ENCODE peak calls at places on chromosome X, in seven cellular contexts. V, B, E, U, X, Z and C are unnamed samples.

GRCh38 chrX:130896816-130897508 is 6.0 kb downstream of the ENOX2 start:
- DNase-seq in X (no peak), U (no peak), E (no peak), B (no peak), V (no peak), Z (no peak), C (no peak)

GRCh38 chrX:729583-730409 is 99.2 kb downstream of the SHOX start:
- DNase-seq in V (no peak), Z (no peak), X (no peak), U (no peak), B (no peak), E (no peak), C (no peak)

GRCh38 chrX:72002886-72003285 is 92.2 kb downstream of the NHSL2 start:
- DNase-seq in U (peak), Z (no peak), E (no peak), X (no peak), B (no peak), V (no peak), C (no peak)

GRCh38 chrX:40922307-40922706 is 162.9 kb upstream of the USP9X start:
- DNase-seq in B (peak), X (no peak), V (peak), E (no peak), U (no peak), Z (no peak), C (no peak)

GRCh38 chrX:20067709-20068315 is 48.9 kb downstream of the MAP7D2 start:
- DNase-seq in V (peak), U (peak), X (peak), Z (no peak), E (peak), B (peak), C (no peak)

GRCh38 chrX:69538321-69538876 is 34.3 kb downstream of the NALF2 start:
- DNase-seq in V (no peak), X (peak), E (peak), Z (peak), B (peak), U (no peak), C (no peak)

GRCh38 chrX:3549442-3549875 is 164.0 kb downstream of the PRKX start:
- DNase-seq in B (no peak), U (no peak), X (peak), V (no peak), Z (no peak), E (no peak), C (no peak)

GRCh38 chrX:9955506-9955905 is 11.7 kb upstream of the CLDN34 start:
- DNase-seq in U (no peak), X (no peak), V (no peak), B (no peak), E (no peak), Z (no peak), C (no peak)

GRCh38 chrX:29528281-29528680 is 687.1 kb upstream of the MAGEB2 start:
- DNase-seq in X (no peak), Z (no peak), U (no peak), B (no peak), V (no peak), E (no peak), C (no peak)

GRCh38 chrX:105618393-105619101 is 203.8 kb upstream of the NRK start:
- DNase-seq in X (no peak), E (no peak), B (no peak), V (peak), Z (no peak), U (no peak), C (no peak)

GRCh38 chrX:12315526-12315925 is 177.3 kb downstream of the FRMPD4 start:
- DNase-seq in V (no peak), E (no peak), Z (no peak), X (no peak), B (no peak), U (no peak), C (no peak)

DNA sequence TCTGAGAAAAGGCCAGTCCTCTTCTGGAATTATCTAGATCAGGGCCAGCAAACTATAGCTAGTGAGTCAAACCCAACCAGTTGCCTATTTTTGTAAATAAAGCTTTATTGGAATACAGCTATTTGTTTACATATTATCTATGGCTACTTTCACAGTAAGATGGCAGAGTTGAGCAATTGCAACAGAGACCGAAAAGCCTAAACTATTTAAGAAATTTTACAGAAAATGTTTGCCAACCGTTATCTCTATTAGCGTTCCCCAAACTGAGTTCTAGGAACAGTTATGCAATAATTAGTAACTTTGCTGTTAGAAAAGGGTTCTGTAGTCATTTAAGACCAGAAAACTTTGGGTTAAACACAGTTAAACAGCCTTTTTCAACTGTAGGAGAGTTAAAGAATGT is 10.5 kb downstream of the TEX13B start:
- DNase-seq in Z (no peak), U (no peak), B (no peak), V (no peak), E (no peak), X (no peak), C (no peak)
- TF ChIP-seq CTCF in Z (no peak), U (no peak), B (no peak), V (no peak), E (no peak), X (no peak), C (no peak)

DNA sequence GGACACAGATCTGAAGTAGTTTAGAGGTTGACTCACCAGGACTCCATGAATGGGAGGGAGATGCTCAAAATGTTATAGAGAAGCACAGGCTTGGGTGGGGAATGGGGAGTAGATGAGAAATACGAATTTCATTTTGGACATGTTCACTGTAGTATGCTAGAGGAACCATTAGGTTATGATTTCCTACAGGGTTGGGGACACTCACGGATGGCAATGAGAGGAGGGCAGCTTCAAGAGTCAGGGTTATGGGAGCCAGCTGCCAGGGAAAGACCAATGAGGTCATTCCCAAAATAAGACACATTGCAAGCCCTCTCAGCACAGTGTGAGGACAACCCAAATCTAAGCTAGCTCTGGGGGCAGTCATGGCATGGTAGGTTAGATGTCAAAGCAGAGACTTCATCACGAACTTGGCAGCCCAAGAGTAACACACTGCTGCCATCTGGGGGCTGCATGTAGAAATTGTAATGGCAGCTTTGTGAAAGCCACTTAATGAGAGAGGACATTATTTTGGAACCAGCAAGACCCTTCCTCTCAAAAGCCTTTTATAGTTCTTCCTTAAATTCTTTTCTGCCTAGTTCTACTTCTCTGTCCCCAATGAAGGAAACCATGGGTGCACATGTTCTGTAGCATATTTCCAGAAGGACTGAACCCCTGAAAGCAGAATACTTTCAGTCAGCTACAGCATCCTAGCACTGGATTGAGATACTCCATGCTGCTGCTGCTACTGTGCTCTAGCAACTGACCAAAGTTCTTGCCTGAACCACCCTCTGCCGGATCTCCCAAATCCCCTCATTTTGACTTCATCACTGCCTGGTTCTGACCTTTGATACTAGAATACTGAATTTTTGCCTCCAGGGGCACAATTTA is 16.2 kb upstream of the ZCCHC12 start:
- DNase-seq in U (no peak), V (no peak), B (peak), Z (peak), X (peak), E (no peak), C (no peak)
- TF ChIP-seq CTCF in U (peak), V (peak), B (peak), Z (peak), X (peak), E (peak), C (peak)

DNA sequence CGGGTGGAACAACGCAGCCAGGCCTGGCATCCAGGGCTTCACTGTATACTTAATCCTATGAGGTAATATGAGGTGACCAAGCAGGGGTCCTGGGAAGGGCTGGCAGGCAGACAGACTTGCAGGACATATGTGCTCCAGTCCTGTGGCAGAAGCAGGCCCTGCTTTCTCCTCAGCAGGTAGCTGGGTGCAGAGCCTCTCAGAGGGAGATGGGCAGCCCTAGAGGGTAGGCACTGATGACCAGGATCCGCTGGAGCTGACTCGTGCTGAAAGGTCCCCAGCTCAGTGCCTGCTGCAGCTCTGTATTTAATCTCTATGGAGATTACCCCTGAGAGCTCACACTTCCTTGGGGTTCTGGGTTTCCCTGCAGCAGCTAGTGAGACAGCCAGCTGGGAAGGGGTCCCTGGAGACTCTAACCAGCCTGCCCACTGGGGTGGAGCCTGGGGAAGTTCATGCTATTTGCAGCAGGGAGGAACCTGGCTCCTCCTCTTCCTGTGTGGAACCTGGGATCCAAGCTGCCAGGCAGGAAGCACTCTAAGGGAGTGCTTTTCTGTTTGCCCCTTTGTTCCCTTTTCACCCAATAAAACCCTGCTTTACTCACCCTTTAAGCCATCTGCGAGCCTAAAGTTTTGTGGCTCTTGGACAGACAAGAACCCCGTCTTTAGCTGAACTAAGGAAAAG is 339.2 kb downstream of the DCAF12L2 start:
- DNase-seq in Z (no peak), E (no peak), B (no peak), V (no peak), U (no peak), X (no peak), C (no peak)
- TF ChIP-seq CTCF in Z (no peak), E (no peak), B (no peak), V (no peak), U (no peak), X (no peak), C (no peak)

GRCh38 chrX:16825306-16826035 is 39.2 kb downstream of the TXLNG start:
- DNase-seq in V (no peak), U (no peak), X (no peak), E (no peak), Z (no peak), B (no peak), C (no peak)

GRCh38 chrX:16822723-16823122 is 36.5 kb downstream of the TXLNG start:
- DNase-seq in X (no peak), U (no peak), B (no peak), Z (no peak), V (no peak), E (no peak), C (no peak)

GRCh38 chrX:16827225-16827624 is 41.0 kb downstream of the TXLNG start:
- DNase-seq in X (no peak), V (no peak), Z (no peak), E (no peak), U (no peak), B (no peak), C (no peak)

GRCh38 chrX:16828126-16828908 is 41.8 kb downstream of the RBBP7 start:
- DNase-seq in V (peak), Z (no peak), E (no peak), X (no peak), B (no peak), U (no peak), C (no peak)

GRCh38 chrX:16826207-16826606 is 39.9 kb downstream of the TXLNG start:
- DNase-seq in U (no peak), Z (no peak), E (no peak), B (no peak), X (no peak), V (no peak), C (no peak)
- TF ChIP-seq CTCF in U (peak), Z (peak), E (no peak), B (peak), X (peak), V (peak), C (peak)

DNA sequence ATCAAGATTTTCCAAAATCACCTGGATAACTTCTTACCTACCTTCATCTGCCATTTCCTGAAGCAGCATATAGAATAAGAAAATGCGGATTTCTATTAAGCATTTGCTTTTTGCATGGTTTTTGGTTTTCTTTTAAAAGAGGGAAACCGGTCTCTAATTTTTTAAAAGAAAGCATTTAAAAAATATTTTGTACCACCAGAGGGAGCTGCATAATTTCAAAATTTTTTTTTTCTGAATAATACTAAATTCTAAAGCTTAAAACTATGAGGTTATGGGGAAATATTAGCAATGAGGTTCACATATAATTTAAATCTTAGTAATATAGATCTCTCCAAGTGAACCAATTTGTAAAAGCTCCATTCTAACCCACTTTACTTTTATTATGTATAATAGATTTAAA is 137.7 kb upstream of the TENT5D start:
- DNase-seq in U (no peak), X (no peak), E (no peak), B (no peak), V (no peak), Z (no peak), C (no peak)
- TF ChIP-seq CTCF in U (no peak), X (no peak), E (no peak), B (peak), V (peak), Z (no peak), C (peak)

GRCh38 chrX:107736781-107737531 is 38.6 kb downstream of the TSC22D3 start:
- DNase-seq in U (no peak), B (peak), V (no peak), X (no peak), Z (peak), E (no peak), C (no peak)

GRCh38 chrX:107730991-107731766 is 44.4 kb downstream of the TSC22D3 start:
- DNase-seq in E (no peak), X (no peak), V (no peak), U (no peak), B (no peak), Z (peak), C (no peak)

GRCh38 chrX:107731831-107732502 is 43.6 kb downstream of the TSC22D3 start:
- DNase-seq in Z (peak), B (peak), U (peak), E (peak), X (peak), V (peak), C (no peak)

GRCh38 chrX:107734646-107735045 is 40.9 kb downstream of the TSC22D3 start:
- DNase-seq in X (no peak), U (no peak), V (no peak), Z (no peak), E (no peak), B (no peak), C (no peak)

DNA sequence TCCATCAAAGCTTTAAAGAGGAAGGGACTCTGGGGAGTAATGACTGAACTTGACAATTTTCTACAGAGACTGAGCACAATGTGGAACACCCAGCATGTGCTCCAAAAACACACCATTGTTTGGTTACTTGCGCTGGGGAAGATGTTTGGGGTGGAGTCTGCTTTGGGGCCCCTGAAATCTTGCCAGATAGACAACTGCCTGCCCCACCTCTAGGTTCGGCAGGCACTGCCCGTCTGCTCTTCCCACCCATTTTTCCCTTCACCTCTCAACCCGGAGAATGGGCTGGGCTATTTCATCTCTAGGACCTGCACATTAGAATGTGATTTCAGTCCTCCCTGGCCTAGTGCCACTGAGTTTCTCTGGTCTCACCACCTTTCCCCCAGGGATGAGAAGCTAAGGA is 41.9 kb downstream of the TSC22D3 start:
- DNase-seq in E (no peak), X (no peak), U (no peak), V (no peak), Z (peak), B (no peak), C (no peak)
- TF ChIP-seq CTCF in E (no peak), X (no peak), U (no peak), V (no peak), Z (no peak), B (no peak), C (no peak)

GRCh38 chrX:26651755-26652154 is 435.8 kb downstream of the MAGEB5 start:
- DNase-seq in U (no peak), B (no peak), E (no peak), V (no peak), Z (no peak), X (no peak), C (no peak)
- TF ChIP-seq CTCF in U (no peak), B (peak), E (no peak), V (peak), Z (no peak), X (no peak), C (peak)